ENCODE peak calls at places on chromosomes 16 and 17, in seven cellular contexts. O, X, V, J, K, N and E are unnamed samples. For H3K36me3, the result is how much of the 10 kb centered on the place peaks cover.

GRCh38 chr17:74493381-74493833 is 27.0 kb downstream of the CD300A start:
- DNase-seq in O (peak), X (peak), V (peak), J (peak), K (no peak), N (peak), E (peak)

GRCh38 chr17:79263191-79263590 is 188.6 kb downstream of the ENGASE start:
- DNase-seq in O (no peak), X (no peak), V (no peak), J (no peak), K (no peak), N (no peak), E (no peak)

GRCh38 chr16:85136213-85136704 is 24.0 kb upstream of the CIBAR2 start:
- DNase-seq in O (no peak), X (no peak), V (no peak), J (no peak), K (no peak), N (peak), E (no peak)

GRCh38 chr17:6544011-6544370 is 12.4 kb downstream of the PITPNM3 start:
- DNase-seq in O (no peak), X (no peak), V (no peak), J (no peak), K (no peak), N (no peak), E (no peak)

GRCh38 chr17:82863941-82864720 is 24.3 kb upstream of the ZNF750 start:
- DNase-seq in O (peak), X (no peak), V (peak), J (peak), K (no peak), N (no peak), E (no peak)

GRCh38 chr17:7173687-7174602 is 5.2 kb downstream of the ASGR1 start:
- DNase-seq in O (no peak), X (no peak), V (peak), J (peak), K (no peak), N (peak), E (peak)

GRCh38 chr17:39199673-39199985 is 454 bp upstream of the RPL19 start:
- DNase-seq in O (no peak), X (no peak), V (no peak), J (no peak), K (no peak), N (no peak), E (no peak)

GRCh38 chr17:70661342-70662222 is 492.2 kb downstream of the KCNJ2 start:
- DNase-seq in O (peak), X (no peak), V (no peak), J (no peak), K (no peak), N (no peak), E (no peak)

GRCh38 chr17:44223574-44224046 is 4.1 kb upstream of the UBTF start:
- DNase-seq in O (peak), X (peak), V (no peak), J (no peak), K (no peak), N (peak), E (peak)

GRCh38 chr17:13593757-13594156 is 8.0 kb downstream of the HS3ST3A1 start:
- DNase-seq in O (peak), X (no peak), V (no peak), J (no peak), K (no peak), N (no peak), E (no peak)

GRCh38 chr17:10099051-10099571 is 99.3 kb downstream of the GAS7 start:
- DNase-seq in O (peak), X (no peak), V (no peak), J (no peak), K (no peak), N (no peak), E (no peak)

GRCh38 chr17:20063665-20064648 is 54.8 kb downstream of the SPECC1 start:
- DNase-seq in O (peak), X (peak), V (no peak), J (no peak), K (no peak), N (peak), E (no peak)

GRCh38 chr16:11114366-11115164 is 141.4 kb downstream of the SOCS1 start:
- DNase-seq in O (no peak), X (no peak), V (peak), J (peak), K (no peak), N (no peak), E (no peak)

GRCh38 chr16:57167951-57168350 is 17.9 kb downstream of the PSME3IP1 start:
- DNase-seq in O (peak), X (no peak), V (peak), J (peak), K (no peak), N (no peak), E (no peak)

GRCh38 chr16:12435730-12436129 is 368.0 kb downstream of the CPPED1 start:
- DNase-seq in O (no peak), X (no peak), V (no peak), J (no peak), K (no peak), N (no peak), E (no peak)

GRCh38 chr17:73410586-73411329 is 99.0 kb upstream of the CDC42EP4 start:
- DNase-seq in O (no peak), X (no peak), V (no peak), J (no peak), K (no peak), N (no peak), E (no peak)

GRCh38 chr17:38743556-38744171 is 4.5 kb downstream of the PCGF2 start:
- DNase-seq in O (no peak), X (no peak), V (no peak), J (no peak), K (no peak), N (no peak), E (no peak)

GRCh38 chr16:23270654-23271053 is 31.4 kb upstream of the SCNN1B start:
- DNase-seq in O (no peak), X (no peak), V (no peak), J (no peak), K (no peak), N (no peak), E (no peak)

GRCh38 chr17:44970136-44970737 is 2.1 kb upstream of the C1QL1 start:
- DNase-seq in O (no peak), X (no peak), V (peak), J (no peak), K (no peak), N (no peak), E (no peak)

GRCh38 chr17:29115906-29116651 is 64.1 kb downstream of the MYO18A start:
- DNase-seq in O (peak), X (no peak), V (peak), J (no peak), K (no peak), N (no peak), E (no peak)

GRCh38 chr17:74467221-74467951 is 952 bp downstream of the CD300A start:
- DNase-seq in O (no peak), X (no peak), V (no peak), J (no peak), K (peak), N (no peak), E (no peak)

GRCh38 chr17:74271902-74272563 is 2.0 kb upstream of the DNAI2 start:
- DNase-seq in O (no peak), X (no peak), V (no peak), J (no peak), K (no peak), N (peak), E (no peak)

GRCh38 chr16:57899771-57900661 is 70.9 kb downstream of the CNGB1 start:
- DNase-seq in O (peak), X (peak), V (peak), J (peak), K (no peak), N (peak), E (peak)

GRCh38 chr16:84999200-84999599 is 12.1 kb downstream of the ZDHHC7 start:
- DNase-seq in O (peak), X (no peak), V (no peak), J (no peak), K (no peak), N (no peak), E (no peak)

GRCh38 chr16:4847774-4848587 is 700 bp downstream of the UBN1 start:
- DNase-seq in O (peak), X (peak), V (no peak), J (no peak), K (no peak), N (peak), E (peak)

GRCh38 chr16:52548261-52549010 is 1.5 kb upstream of the TOX3 start:
- DNase-seq in O (no peak), X (no peak), V (no peak), J (no peak), K (no peak), N (no peak), E (no peak)

GRCh38 chr17:59329558-59330313 is 1.7 kb upstream of the YPEL2 start:
- DNase-seq in O (peak), X (peak), V (peak), J (peak), K (no peak), N (peak), E (peak)

GRCh38 chr16:57720142-57720575 is 15.4 kb upstream of the KATNB1 start:
- DNase-seq in O (peak), X (no peak), V (peak), J (peak), K (no peak), N (no peak), E (peak)

GRCh38 chr16:67942510-67943255 is 1.2 kb downstream of the LCAT start:
- DNase-seq in O (no peak), X (no peak), V (no peak), J (no peak), K (no peak), N (peak), E (peak)

GRCh38 chr16:19089410-19089955 is 22.1 kb downstream of the COQ7 start:
- DNase-seq in O (no peak), X (no peak), V (no peak), J (no peak), K (no peak), N (no peak), E (no peak)

GRCh38 chr17:13333661-13334060 is 268.1 kb downstream of the HS3ST3A1 start:
- DNase-seq in O (no peak), X (no peak), V (no peak), J (no peak), K (no peak), N (no peak), E (no peak)

GRCh38 chr17:48038687-48039086 is 1.1 kb upstream of the COPZ2 start:
- DNase-seq in O (no peak), X (no peak), V (no peak), J (no peak), K (no peak), N (no peak), E (no peak)

GRCh38 chr16:20911361-20911760 is 10.8 kb downstream of the LYRM1 start:
- DNase-seq in O (peak), X (no peak), V (no peak), J (no peak), K (no peak), N (no peak), E (no peak)

GRCh38 chr16:67445913-67446907 is 15.3 kb downstream of the HSD11B2 start:
- DNase-seq in O (no peak), X (no peak), V (no peak), J (no peak), K (no peak), N (no peak), E (peak)

GRCh38 chr17:63430223-63430622 is 15.9 kb downstream of the CYB561 start:
- DNase-seq in O (no peak), X (no peak), V (no peak), J (no peak), K (no peak), N (no peak), E (no peak)

GRCh38 chr16:57618306-57619132 is 9.9 kb upstream of the ADGRG1 start:
- DNase-seq in O (peak), X (peak), V (no peak), J (no peak), K (no peak), N (no peak), E (no peak)

GRCh38 chr17:72794152-72794551 is 298.3 kb downstream of the SLC39A11 start:
- DNase-seq in O (no peak), X (no peak), V (no peak), J (no peak), K (no peak), N (no peak), E (no peak)

GRCh38 chr17:44767493-44767892 is 8.7 kb downstream of the ADAM11 start:
- DNase-seq in O (no peak), X (no peak), V (no peak), J (no peak), K (no peak), N (no peak), E (no peak)

GRCh38 chr17:16974569-16975265 is 2.8 kb upstream of the TNFRSF13B start:
- DNase-seq in O (no peak), X (no peak), V (no peak), J (no peak), K (no peak), N (no peak), E (no peak)
- H3K4me3 ChIP-seq in O (no peak), X (no peak), V (no peak), J (no peak), K (no peak), N (no peak), E (no peak)

GRCh38 chr17:75799402-75799801 is 14.8 kb downstream of the UNK start:
- DNase-seq in O (no peak), X (no peak), V (no peak), J (no peak), K (no peak), N (no peak), E (no peak)

GRCh38 chr17:75793453-75793852 is 8.8 kb downstream of the UNK start:
- DNase-seq in O (no peak), X (no peak), V (no peak), J (no peak), K (no peak), N (no peak), E (no peak)

GRCh38 chr17:75791251-75791650 is 6.6 kb downstream of the UNK start:
- DNase-seq in O (no peak), X (no peak), V (no peak), J (no peak), K (no peak), N (no peak), E (no peak)

DNA sequence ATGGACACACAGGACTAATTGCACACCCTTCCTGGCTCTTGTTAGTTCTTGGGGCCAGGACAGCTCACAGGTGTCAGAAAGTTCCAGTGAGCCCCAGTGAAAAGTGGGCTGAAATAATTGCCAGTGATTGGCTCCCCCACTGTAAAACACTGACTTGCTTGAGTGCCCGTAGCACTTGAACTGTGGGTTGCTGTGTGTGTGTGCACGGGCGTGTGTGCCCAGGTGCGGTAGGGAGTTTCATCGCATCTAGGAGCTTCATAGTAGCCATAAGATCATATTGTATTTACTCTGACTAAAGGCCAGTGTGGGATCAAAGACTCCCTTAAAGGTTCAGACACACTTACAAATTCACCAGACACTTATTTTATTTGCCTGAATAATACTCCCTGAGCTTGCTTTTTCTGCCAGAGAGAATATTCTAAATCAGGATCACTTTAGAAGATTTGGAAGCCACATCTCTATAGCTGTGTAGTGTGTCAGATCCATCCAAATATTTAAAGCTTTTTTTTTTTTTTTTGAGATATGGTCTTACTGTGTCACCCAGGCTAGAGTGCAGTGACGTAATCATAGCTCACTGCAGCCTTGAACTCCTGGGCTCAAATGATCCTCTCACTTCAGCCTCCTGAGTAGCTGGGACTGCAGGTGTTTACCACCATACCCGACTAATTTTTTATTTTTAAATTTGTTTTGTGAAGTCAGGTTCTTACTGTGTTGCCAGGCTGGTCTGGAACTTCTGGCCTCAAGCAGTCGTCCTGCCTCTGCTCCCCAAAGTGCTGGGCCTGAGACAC is 11.4 kb downstream of the UNK start:
- DNase-seq in O (no peak), X (no peak), V (no peak), J (no peak), K (no peak), N (no peak), E (no peak)
- H3K36me3 ChIP-seq in O (under half), X (under half), V (under half), J (under half), K (half or more), N (under half), E (under half)

DNA sequence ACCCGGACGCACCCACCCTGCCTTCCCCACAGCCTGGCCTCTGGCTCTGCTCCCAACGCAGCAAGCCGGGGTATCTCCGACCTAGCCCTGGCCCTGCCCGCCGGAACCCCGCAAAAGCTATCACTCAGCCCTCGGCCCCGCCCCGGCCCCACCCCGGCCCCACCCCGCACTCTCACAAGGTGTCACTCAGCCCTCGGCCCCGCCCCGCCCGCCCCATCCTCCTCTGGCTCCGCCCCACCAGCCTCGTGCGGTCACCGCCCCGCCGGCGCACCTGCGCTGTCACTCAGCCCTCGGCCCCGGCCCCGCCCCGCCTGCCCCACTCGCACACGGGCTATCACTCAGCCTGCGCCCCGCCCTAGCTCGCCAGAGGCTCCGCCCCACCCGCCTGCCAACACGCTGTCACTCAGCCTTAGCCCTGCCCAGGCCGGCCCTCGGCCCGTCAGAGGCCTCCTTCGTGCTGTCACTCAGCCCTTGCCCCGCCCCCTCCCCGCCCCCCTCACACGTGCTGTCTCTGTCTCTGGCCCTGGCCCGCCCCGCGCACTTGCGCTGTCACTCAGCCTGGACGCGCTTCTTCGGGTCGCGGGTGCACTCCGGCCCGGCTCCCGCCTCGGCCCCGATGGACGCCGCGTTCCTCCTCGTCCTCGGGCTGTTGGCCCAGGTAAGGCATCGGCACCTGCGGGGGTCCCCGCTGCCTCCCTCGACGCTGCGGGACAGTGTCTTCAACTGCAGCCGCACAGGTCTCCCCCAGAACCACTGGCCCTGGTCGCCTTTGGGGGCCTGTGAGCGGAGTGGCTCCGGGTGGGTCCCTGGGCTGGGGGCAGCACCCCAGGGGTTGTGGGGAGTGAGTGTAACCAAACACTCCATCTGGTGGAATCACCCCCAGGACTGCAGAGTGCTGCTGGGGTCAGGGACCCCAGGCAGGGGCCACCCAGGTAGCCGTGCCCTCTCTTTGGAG is at the start of gene CDH15:
- DNase-seq in O (peak), X (peak), V (peak), J (peak), K (peak), N (peak), E (peak)
- H3K4me3 ChIP-seq in O (peak), X (peak), V (peak), J (peak), K (peak), N (peak), E (no peak)

GRCh38 chr17:81696218-81696941 is 6.8 kb upstream of the MRPL12 start:
- DNase-seq in O (no peak), X (no peak), V (no peak), J (no peak), K (no peak), N (no peak), E (no peak)
- H3K36me3 ChIP-seq in O (half or more), X (half or more), V (half or more), J (under half), K (half or more), N (under half), E (half or more)

DNA sequence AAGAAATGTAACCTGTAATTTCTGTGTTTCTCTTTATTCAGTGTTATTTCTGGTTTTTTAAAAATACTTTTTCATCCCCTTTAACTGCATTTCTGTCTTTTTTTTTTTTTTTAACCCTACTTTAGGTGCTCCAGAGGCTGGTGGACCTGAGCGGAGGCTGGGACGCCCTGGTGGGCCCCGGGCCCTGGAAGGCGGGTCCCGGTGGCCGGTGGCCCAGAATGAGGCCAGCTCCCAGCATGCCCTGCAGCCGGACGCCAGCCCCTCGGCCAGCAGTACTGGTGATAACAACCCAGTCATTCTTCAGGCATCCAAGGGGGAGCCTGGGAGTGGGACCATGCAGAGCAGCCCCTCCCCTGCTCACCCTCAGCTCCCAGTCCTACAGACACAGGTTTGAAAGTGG is 1.5 kb downstream of the SRCAP start:
- DNase-seq in O (peak), X (no peak), V (no peak), J (no peak), K (no peak), N (no peak), E (no peak)
- H3K4me3 ChIP-seq in O (no peak), X (peak), V (no peak), J (no peak), K (no peak), N (peak), E (no peak)

GRCh38 chr16:46852130-46852529 is 21.1 kb upstream of the C16orf87 start:
- DNase-seq in O (no peak), X (no peak), V (no peak), J (no peak), K (no peak), N (no peak), E (no peak)
- H3K36me3 ChIP-seq in O (under half), X (under half), V (under half), J (under half), K (under half), N (under half), E (under half)

DNA sequence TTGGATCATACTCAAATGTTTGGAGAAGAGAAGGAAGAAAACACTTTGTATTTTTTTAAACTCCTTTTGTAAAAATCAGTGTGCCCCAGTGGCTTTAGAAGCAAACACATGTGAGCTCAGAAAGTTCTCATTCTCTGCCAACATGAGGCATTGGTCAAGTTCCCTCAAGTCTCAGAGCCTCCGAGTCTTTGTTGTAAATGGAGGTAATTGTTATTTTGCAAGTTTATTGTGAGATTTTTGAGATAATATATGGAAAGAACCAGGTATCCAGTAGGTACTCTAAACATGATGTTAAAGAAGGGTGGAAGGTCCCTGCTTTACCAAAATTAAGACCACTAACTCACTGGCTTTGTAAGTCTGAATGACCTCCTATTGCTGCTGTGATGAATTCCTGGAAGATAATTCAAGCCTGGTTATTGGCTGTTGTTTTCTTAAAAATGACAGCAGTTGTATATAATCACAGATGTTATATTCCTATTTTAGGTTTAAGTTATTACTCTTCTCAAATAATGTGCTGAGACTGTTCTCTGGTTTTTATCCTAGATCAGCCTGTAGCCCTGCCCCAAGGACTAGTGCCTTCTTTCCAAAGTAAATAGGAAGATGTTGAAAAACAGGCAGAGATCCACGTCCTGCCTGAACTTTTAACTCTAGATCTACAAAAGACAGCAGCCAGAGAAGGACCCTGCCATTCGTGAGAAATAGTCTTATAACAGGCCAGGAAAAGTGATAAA is 2.4 kb downstream of the HLF start:
- DNase-seq in O (no peak), X (no peak), V (no peak), J (no peak), K (no peak), N (no peak), E (no peak)
- H3K4me3 ChIP-seq in O (no peak), X (peak), V (no peak), J (no peak), K (peak), N (peak), E (peak)